ENCODE peak calls at places on chromosomes 2 and 18, in six cellular contexts. Y, X, J, S, U and I are unnamed samples.

GRCh38 chr2:240151477-240152031 is 11.1 kb upstream of the OTOS start:
- DNase-seq in S (no peak), U (peak), X (no peak), Y (no peak), J (no peak), I (no peak)

GRCh38 chr2:37648316-37649011 is 23.0 kb downstream of the CDC42EP3 start:
- DNase-seq in X (no peak), Y (peak), U (no peak), S (no peak), J (no peak), I (peak)

GRCh38 chr2:170972508-170973224 is 43.6 kb downstream of the GORASP2 start:
- DNase-seq in U (no peak), Y (no peak), X (no peak), J (no peak), S (no peak), I (peak)

GRCh38 chr2:212912445-212913103 is 238.8 kb downstream of the IKZF2 start:
- DNase-seq in J (peak), S (no peak), Y (peak), U (peak), X (no peak), I (no peak)

GRCh38 chr18:79791141-79791972 is 6.4 kb upstream of the KCNG2 start:
- DNase-seq in Y (no peak), J (peak), U (peak), S (no peak), X (no peak), I (peak)

GRCh38 chr2:145060876-145061275 is 541.0 kb upstream of the ZEB2 start:
- DNase-seq in Y (no peak), J (no peak), U (no peak), S (no peak), X (no peak), I (no peak)

GRCh38 chr2:55048514-55048924 is 1.7 kb downstream of the RTN4 start:
- DNase-seq in U (peak), Y (peak), J (no peak), S (no peak), X (peak), I (peak)

GRCh38 chr2:65070172-65070830 is 14.1 kb downstream of the CEP68 start:
- DNase-seq in U (peak), S (no peak), Y (peak), X (no peak), J (no peak), I (peak)

GRCh38 chr2:233968556-233968955 is 51.4 kb downstream of the TRPM8 start:
- DNase-seq in Y (no peak), X (no peak), U (no peak), J (no peak), S (no peak), I (no peak)

GRCh38 chr2:187985923-187986322 is 305.8 kb upstream of the GULP1 start:
- DNase-seq in S (no peak), U (no peak), X (no peak), J (no peak), Y (no peak), I (no peak)

GRCh38 chr2:189576361-189576760 is 4.2 kb downstream of the SLC40A1 start:
- DNase-seq in S (no peak), U (no peak), J (no peak), Y (no peak), X (no peak), I (peak)

GRCh38 chr2:41963661-41964525 is 83.9 kb upstream of the PKDCC start:
- DNase-seq in Y (peak), U (peak), X (no peak), S (no peak), J (no peak), I (no peak)

GRCh38 chr2:190837991-190838390 is 42.6 kb upstream of the GLS start:
- DNase-seq in X (no peak), J (no peak), Y (no peak), S (no peak), U (no peak), I (no peak)

GRCh38 chr2:96501471-96501874 is 3.7 kb downstream of the NEURL3 start:
- DNase-seq in X (no peak), Y (peak), S (peak), J (no peak), U (no peak), I (no peak)

GRCh38 chr2:45941758-45942738 is 290.6 kb downstream of the PRKCE start:
- DNase-seq in S (no peak), Y (peak), U (no peak), X (no peak), J (no peak), I (no peak)

GRCh38 chr2:138652378-138652777 is 127.8 kb downstream of the NXPH2 start:
- DNase-seq in U (no peak), X (no peak), S (no peak), J (no peak), Y (no peak), I (no peak)

DNA sequence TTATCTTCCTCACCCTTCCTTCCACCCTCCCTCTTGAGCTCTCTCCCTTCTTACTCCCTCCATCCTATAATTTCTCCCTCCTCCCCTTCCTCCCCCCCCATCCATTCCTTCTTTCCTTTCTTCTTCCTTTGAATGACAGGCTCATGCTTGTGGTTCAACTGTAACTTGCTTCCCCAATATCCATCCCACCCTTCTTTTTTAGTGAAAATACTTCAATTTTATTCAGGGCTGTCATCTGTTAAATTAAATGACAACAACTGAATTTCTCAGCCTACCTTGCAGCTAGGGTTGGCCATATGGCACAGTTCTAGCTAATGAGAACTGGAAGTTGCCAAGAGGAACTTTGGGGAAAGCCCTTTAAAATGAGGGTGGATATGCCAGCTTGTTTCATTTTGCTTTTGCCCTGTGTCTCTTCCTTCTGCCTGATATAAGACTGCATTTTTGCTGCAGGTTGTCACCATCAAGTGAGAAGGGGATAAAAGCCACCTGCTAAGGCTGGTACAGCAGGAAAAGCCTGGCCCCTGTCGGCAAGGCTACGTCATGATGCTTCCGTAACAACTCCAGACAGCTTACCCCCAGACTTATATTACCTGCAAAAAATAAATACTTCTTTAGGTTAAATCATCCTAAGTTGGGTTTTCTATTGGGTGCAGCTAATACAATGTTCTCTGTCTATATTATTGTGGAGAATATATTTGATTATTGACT is 121.8 kb downstream of the NXPH2 start:
- DNase-seq in J (no peak), X (peak), S (no peak), U (peak), Y (no peak), I (peak)
- TF ChIP-seq CTCF in J (no peak), X (peak), S (no peak), U (peak), Y (no peak), I (no peak)

DNA sequence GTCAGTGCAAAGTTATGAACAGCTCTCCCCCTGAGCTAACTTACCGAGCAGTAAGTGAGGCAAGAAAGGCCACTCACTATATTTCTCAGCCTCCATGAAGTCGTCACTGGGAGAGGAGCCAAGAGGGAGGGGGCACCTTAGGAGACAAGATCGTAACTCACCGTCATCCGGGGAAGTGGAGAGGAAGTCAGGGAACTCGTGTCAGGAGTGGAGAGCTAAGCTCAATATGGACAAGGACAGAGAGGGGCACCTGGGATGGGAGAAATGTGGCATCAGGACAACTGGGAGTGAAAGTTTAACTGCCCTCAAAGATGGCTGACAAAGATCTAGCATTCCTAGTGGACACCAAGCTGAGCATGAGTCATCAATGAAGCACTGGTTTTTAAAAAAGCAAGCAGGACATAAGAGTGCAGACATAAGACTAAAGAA is 37.1 kb downstream of the BCL11A start:
- DNase-seq in U (no peak), Y (no peak), J (no peak), X (no peak), S (no peak), I (no peak)
- TF ChIP-seq POLR2A in U (no peak), Y (no peak), J (no peak), X (no peak), S (no peak), I (no peak)

GRCh38 chr18:49008156-49008555 is 57.4 kb upstream of the SMAD7 start:
- DNase-seq in U (no peak), S (no peak), J (no peak), Y (no peak), X (no peak), I (no peak)

GRCh38 chr18:49013961-49014604 is 63.3 kb upstream of the SMAD7 start:
- DNase-seq in Y (no peak), X (no peak), U (no peak), J (no peak), S (no peak), I (no peak)

GRCh38 chr18:49014605-49015267 is 64.0 kb upstream of the SMAD7 start:
- DNase-seq in X (no peak), J (no peak), U (no peak), S (no peak), Y (no peak), I (no peak)

GRCh38 chr18:49008716-49009115 is 58.0 kb upstream of the SMAD7 start:
- DNase-seq in U (no peak), S (no peak), Y (no peak), J (no peak), X (no peak), I (no peak)

DNA sequence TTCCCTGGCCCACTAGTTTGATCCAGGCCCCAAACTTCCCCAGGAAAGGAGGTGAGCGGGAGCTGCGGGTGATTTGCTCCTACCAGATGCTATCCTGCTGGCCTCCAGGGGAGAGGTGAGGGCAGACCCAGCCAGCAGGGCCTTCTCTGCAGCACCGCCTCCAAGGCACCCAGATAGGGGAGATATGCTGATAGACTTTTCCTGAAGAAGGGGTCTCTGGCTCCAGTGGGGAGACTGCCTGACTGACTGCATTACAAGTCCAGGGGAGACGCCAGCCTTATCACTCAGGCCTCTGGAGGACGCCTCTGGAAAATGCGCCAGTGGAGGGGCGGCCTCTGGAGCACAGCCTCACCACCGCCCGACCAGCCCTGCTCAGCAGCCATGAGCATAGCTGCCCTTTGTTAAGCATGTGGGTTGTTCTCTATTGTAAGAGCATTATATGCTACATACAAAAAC is 60.6 kb upstream of the SMAD7 start:
- DNase-seq in S (no peak), Y (no peak), U (no peak), X (no peak), J (no peak), I (no peak)
- TF ChIP-seq MYC in S (no peak), Y (no peak), U (no peak), X (no peak), J (no peak), I (no peak)

DNA sequence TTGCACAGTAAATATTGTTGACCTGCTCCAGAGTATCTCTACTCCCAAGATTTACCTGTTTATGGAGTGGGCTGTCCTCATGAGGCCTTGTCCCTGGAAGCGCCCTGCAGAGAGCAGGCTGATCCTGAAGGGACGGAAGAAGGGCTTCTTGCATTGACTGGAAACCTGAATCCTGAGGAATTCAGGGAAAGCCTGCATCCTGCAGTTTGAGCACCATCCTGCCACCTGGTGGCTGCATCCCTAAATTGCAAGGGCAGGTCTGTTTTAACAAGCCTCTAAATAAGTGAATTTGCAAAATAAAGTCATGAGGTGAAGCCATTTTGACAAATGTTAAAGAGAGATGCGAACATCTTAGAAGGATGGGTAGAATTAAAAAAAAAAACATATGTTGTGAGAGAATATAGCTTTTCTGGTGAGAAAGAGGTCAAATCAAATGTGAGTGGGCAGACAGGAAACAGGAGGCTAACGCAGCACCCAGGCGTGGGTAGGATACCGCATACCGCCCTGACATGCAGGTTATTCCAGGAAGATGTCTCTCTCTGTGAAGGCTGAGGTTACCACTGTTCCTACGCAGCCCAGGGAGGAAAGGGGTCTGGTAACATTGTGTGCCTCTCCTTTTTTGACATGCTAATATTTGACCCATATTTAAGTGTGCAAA is 754.9 kb downstream of the RNF144A start:
- DNase-seq in S (peak), X (peak), J (peak), U (peak), Y (no peak), I (peak)
- TF ChIP-seq CTCF in S (peak), X (peak), J (peak), U (peak), Y (peak), I (peak)